ENCODE peak calls at places on chromosomes 16 and 17, in eight cellular contexts. N is nucleus accumbens; O is heart left ventricle; A is NCI-H1694 treated with DMSO at 0.1 percent for 48 hours; J is CD14-positive monocyte; Z is activated CD8-positive, alpha-beta memory T cell treated with anti-CD3 and anti-CD28 coated beads, Interleukin-2, amount 50 U/mL, for 4 hours; S is sciatic nerve; V is CD8-positive, alpha-beta T cell. U is an unnamed sample.

GRCh38 chr17:43578352-43578698 is 32.2 kb upstream of the ETV4 start:
- DNase-seq in Z (no peak), S (no peak), N (no peak), O (no peak), J (no peak), A (no peak), V (no peak), U (no peak)

GRCh38 chr16:60553316-60553801 is 1482.9 kb downstream of the CDH8 start:
- DNase-seq in J (no peak), N (no peak), Z (no peak), O (no peak), S (no peak), V (no peak), A (no peak), U (no peak)

GRCh38 chr17:73498176-73498575 is 146.1 kb downstream of the SDK2 start:
- DNase-seq in O (no peak), S (no peak), A (no peak), Z (no peak), V (no peak), J (no peak), N (no peak), U (no peak)

GRCh38 chr17:78379134-78379497 is 667 bp downstream of the PGS1 start:
- DNase-seq in V (no peak), N (no peak), Z (no peak), J (no peak), O (no peak), A (no peak), S (no peak), U (no peak)

GRCh38 chr16:84543931-84544776 is 39.7 kb upstream of the MEAK7 start:
- DNase-seq in V (peak; percentile 25), J (no peak), Z (peak; percentile 61), N (no peak), O (no peak), S (no peak), A (no peak), U (no peak)

GRCh38 chr16:69477546-69477945 is 53.1 kb downstream of the CYB5B start:
- DNase-seq in Z (no peak), S (no peak), N (no peak), A (no peak), V (no peak), J (no peak), O (no peak), U (no peak)

GRCh38 chr17:14308636-14308964 is 7.7 kb downstream of the HS3ST3B1 start:
- DNase-seq in S (no peak), V (no peak), J (no peak), Z (no peak), N (no peak), O (no peak), A (no peak), U (no peak)

GRCh38 chr16:27726621-27727275 is 176.8 kb downstream of the KATNIP start:
- DNase-seq in A (no peak), Z (no peak), N (no peak), J (no peak), O (no peak), V (no peak), S (no peak), U (no peak)

GRCh38 chr17:72782985-72783701 is 309.3 kb downstream of the SLC39A11 start:
- DNase-seq in O (no peak), S (no peak), N (no peak), A (no peak), Z (no peak), J (no peak), V (no peak), U (no peak)

GRCh38 chr16:83727751-83728352 is 79.9 kb upstream of the HSBP1 start:
- DNase-seq in Z (no peak), V (no peak), S (no peak), A (no peak), J (no peak), N (no peak), O (no peak), U (no peak)

GRCh38 chr16:48013476-48013875 is 142.3 kb downstream of the ABCC12 start:
- DNase-seq in N (no peak), Z (no peak), J (no peak), S (no peak), A (peak; percentile 75), V (no peak), O (no peak), U (no peak)

GRCh38 chr16:82675300-82675699 is 48.5 kb downstream of the CDH13 start:
- DNase-seq in S (no peak), N (no peak), O (no peak), Z (no peak), V (no peak), J (no peak), A (no peak), U (no peak)

GRCh38 chr17:2901582-2901981 is 105.3 kb downstream of the RAP1GAP2 start:
- DNase-seq in S (no peak), V (no peak), O (peak; percentile 62), J (no peak), Z (no peak), A (no peak), N (no peak), U (no peak)

GRCh38 chr16:1790611-1791255 is 2.8 kb downstream of the IGFALS start:
- DNase-seq in S (no peak), J (peak; percentile 43), V (no peak), N (no peak), A (no peak), Z (no peak), O (peak; percentile 16), U (no peak)

GRCh38 chr17:4631431-4631830 is 10.0 kb downstream of the ALOX15 start:
- DNase-seq in Z (no peak), N (no peak), S (peak; percentile 44), O (no peak), V (no peak), A (no peak), J (no peak), U (no peak)

GRCh38 chr17:62807812-62808575 is at the start of gene MARCHF10:
- DNase-seq in A (no peak), Z (peak; percentile 62), J (no peak), N (no peak), O (no peak), S (no peak), V (peak; percentile 16), U (peak; percentile 18)

GRCh38 chr16:83433201-83433600 is 374.6 kb upstream of the HSBP1 start:
- DNase-seq in Z (no peak), S (no peak), V (no peak), A (no peak), J (no peak), N (no peak), O (no peak), U (no peak)

GRCh38 chr17:76585048-76585648 is 512 bp downstream of the ST6GALNAC2 start:
- DNase-seq in J (no peak), S (peak; percentile 72), A (no peak), O (peak; percentile 45), N (no peak), V (peak; percentile 26), Z (no peak), U (no peak)

GRCh38 chr16:83356266-83356665 is 451.5 kb upstream of the HSBP1 start:
- DNase-seq in V (no peak), O (no peak), Z (no peak), S (no peak), J (no peak), A (peak; percentile 50), N (no peak), U (peak; percentile 2)

GRCh38 chr17:7558544-7559306 is at the start of gene TNFSF13:
- DNase-seq in N (no peak), V (no peak), J (no peak), Z (no peak), O (peak; percentile 45), A (no peak), S (peak; percentile 82), U (no peak)

GRCh38 chr17:78224226-78225087 is 7.0 kb upstream of the TMEM235 start:
- DNase-seq in N (no peak), V (no peak), Z (no peak), O (no peak), S (no peak), A (peak; percentile 91), J (no peak), U (no peak)

GRCh38 chr16:14097182-14097951 is 26.2 kb downstream of the MRTFB start:
- DNase-seq in S (no peak), V (no peak), Z (no peak), A (no peak), N (no peak), O (no peak), J (no peak), U (no peak)

GRCh38 chr16:15576960-15577958 is 65.7 kb downstream of the MARF1 start:
- DNase-seq in Z (no peak), V (no peak), O (no peak), A (no peak), N (no peak), S (no peak), J (no peak), U (no peak)

GRCh38 chr17:1787301-1787902 is 25.5 kb downstream of the SERPINF1 start:
- DNase-seq in Z (no peak), V (no peak), N (no peak), S (no peak), O (peak; percentile 79), J (no peak), A (no peak), U (no peak)

GRCh38 chr16:25916091-25916490 is 224.3 kb downstream of the HS3ST4 start:
- DNase-seq in V (no peak), A (no peak), S (no peak), J (no peak), O (no peak), Z (no peak), N (no peak), U (no peak)

GRCh38 chr16:8686879-8687278 is 12.5 kb downstream of the ABAT start:
- DNase-seq in A (no peak), V (no peak), O (no peak), J (no peak), Z (no peak), N (no peak), S (no peak), U (no peak)

GRCh38 chr17:67489273-67489672 is 112.2 kb downstream of the PITPNC1 start:
- DNase-seq in J (no peak), A (no peak), Z (no peak), O (no peak), N (no peak), S (no peak), V (no peak), U (peak; percentile 13)

GRCh38 chr17:74466111-74466784 is at the start of gene CD300A:
- DNase-seq in O (peak; percentile 60), A (no peak), J (peak; percentile 81), S (peak; percentile 71), Z (no peak), N (no peak), V (no peak), U (peak; percentile 34)